ENCODE peak calls at places on chromosomes 1 and 21, in seven cellular contexts. T is HEK293T; N is adipocyte; L is ELF-1; Q is stimulated activated CD8-positive, alpha-beta memory T cell treated with anti-CD3 and anti-CD28 coated beads, Interleukin-4, amount 100 ng/mL, for 24 hours; W is CD4-positive, alpha-beta memory T cell; S is NCI-H510A. H is an unnamed sample.

GRCh38 chr1:234975122-234975940 is 153.3 kb downstream of the TOMM20 start:
- DNase-seq in T (no peak), N (peak), L (peak), Q (no peak), W (no peak), S (peak), H (peak)

GRCh38 chr1:84720275-84720780 is 30.1 kb upstream of the SSX2IP start:
- DNase-seq in T (no peak), N (peak), L (no peak), Q (no peak), W (no peak), S (no peak), H (no peak)

GRCh38 chr1:111754964-111755320 is 759 bp upstream of the DDX20 start:
- DNase-seq in T (peak), N (peak), L (no peak), Q (peak), W (no peak), S (peak), H (peak)

GRCh38 chr1:17669866-17670451 is 85.2 kb upstream of the ACTL8 start:
- DNase-seq in T (no peak), N (no peak), L (no peak), Q (no peak), W (no peak), S (no peak), H (no peak)

GRCh38 chr1:51170342-51170741 is 65.7 kb upstream of the RNF11 start:
- DNase-seq in T (no peak), N (peak), L (no peak), Q (no peak), W (no peak), S (no peak), H (no peak)

GRCh38 chr21:37119421-37120218 is 46.6 kb downstream of the TTC3 start:
- DNase-seq in T (peak), N (no peak), L (peak), Q (no peak), W (no peak), S (no peak), H (no peak)

GRCh38 chr1:221813887-221814286 is 72.0 kb upstream of the DUSP10 start:
- DNase-seq in T (no peak), N (no peak), L (no peak), Q (no peak), W (no peak), S (no peak), H (no peak)

GRCh38 chr1:91732291-91732953 is 153.5 kb downstream of the TGFBR3 start:
- DNase-seq in T (peak), N (peak), L (peak), Q (peak), W (no peak), S (peak), H (no peak)

GRCh38 chr1:69686367-69686984 is 118.8 kb downstream of the LRRC7 start:
- DNase-seq in T (no peak), N (no peak), L (no peak), Q (no peak), W (no peak), S (no peak), H (no peak)

GRCh38 chr1:55725378-55725777 is 510.2 kb upstream of the USP24 start:
- DNase-seq in T (no peak), N (peak), L (no peak), Q (no peak), W (no peak), S (no peak), H (no peak)

GRCh38 chr1:212107481-212107880 is 71.9 kb downstream of the DTL start:
- DNase-seq in T (no peak), N (no peak), L (no peak), Q (no peak), W (no peak), S (no peak), H (no peak)

GRCh38 chr21:35111531-35111930 is 62.4 kb upstream of the RUNX1 start:
- DNase-seq in T (no peak), N (no peak), L (no peak), Q (no peak), W (no peak), S (no peak), H (no peak)

GRCh38 chr21:42574234-42575027 is 60.8 kb downstream of the SLC37A1 start:
- DNase-seq in T (no peak), N (peak), L (peak), Q (no peak), W (no peak), S (no peak), H (no peak)

GRCh38 chr1:23581219-23581618 is 21.9 kb upstream of the ID3 start:
- DNase-seq in T (no peak), N (no peak), L (peak), Q (no peak), W (no peak), S (peak), H (no peak)

GRCh38 chr21:28636988-28637691 is 355.5 kb downstream of the LTN1 start:
- DNase-seq in T (no peak), N (peak), L (no peak), Q (no peak), W (no peak), S (no peak), H (no peak)

GRCh38 chr1:33660244-33660643 is 187.8 kb downstream of the ZSCAN20 start:
- DNase-seq in T (no peak), N (no peak), L (no peak), Q (no peak), W (no peak), S (peak), H (no peak)

GRCh38 chr1:47711211-47711847 is 273.5 kb downstream of the FOXD2 start:
- DNase-seq in T (no peak), N (no peak), L (no peak), Q (no peak), W (no peak), S (no peak), H (no peak)

GRCh38 chr1:208919371-208919770 is 664.1 kb upstream of the CAMK1G start:
- DNase-seq in T (no peak), N (peak), L (no peak), Q (no peak), W (no peak), S (no peak), H (no peak)

GRCh38 chr1:27994060-27994459 is 34.3 kb downstream of the XKR8 start:
- DNase-seq in T (no peak), N (no peak), L (no peak), Q (no peak), W (no peak), S (no peak), H (no peak)

GRCh38 chr1:17755120-17755519 is at the start of gene ACTL8:
- DNase-seq in T (peak), N (no peak), L (no peak), Q (no peak), W (no peak), S (no peak), H (no peak)

GRCh38 chr1:27139980-27140379 is 14.9 kb downstream of the SLC9A1 start:
- DNase-seq in T (no peak), N (no peak), L (no peak), Q (no peak), W (no peak), S (no peak), H (no peak)

GRCh38 chr1:26820784-26821269 is 5.7 kb upstream of the ZDHHC18 start:
- DNase-seq in T (no peak), N (no peak), L (no peak), Q (no peak), W (peak), S (no peak), H (no peak)

GRCh38 chr1:178533547-178533946 is 20.6 kb downstream of the TEX35 start:
- DNase-seq in T (no peak), N (no peak), L (no peak), Q (no peak), W (no peak), S (no peak), H (no peak)

GRCh38 chr1:16178596-16179497 is 23.0 kb upstream of the EPHA2 start:
- DNase-seq in T (no peak), N (no peak), L (peak), Q (no peak), W (no peak), S (no peak), H (no peak)

GRCh38 chr1:20672265-20672632 is 11.1 kb upstream of the DDOST start:
- DNase-seq in T (no peak), N (no peak), L (no peak), Q (no peak), W (no peak), S (no peak), H (no peak)

GRCh38 chr1:203486618-203487370 is 7.2 kb upstream of the OPTC start:
- DNase-seq in T (no peak), N (no peak), L (no peak), Q (no peak), W (no peak), S (no peak), H (no peak)

GRCh38 chr1:15974855-15975254 is 1.0 kb downstream of the ZBTB17 start:
- DNase-seq in T (no peak), N (no peak), L (no peak), Q (no peak), W (no peak), S (no peak), H (no peak)

GRCh38 chr1:236724049-236724448 is 37.8 kb downstream of the ACTN2 start:
- DNase-seq in T (no peak), N (no peak), L (no peak), Q (no peak), W (no peak), S (no peak), H (no peak)

GRCh38 chr1:2801535-2802291 is at the start of gene TTC34:
- DNase-seq in T (peak), N (peak), L (peak), Q (peak), W (peak), S (no peak), H (no peak)

GRCh38 chr1:215710340-215710971 is 143.4 kb downstream of the KCTD3 start:
- DNase-seq in T (peak), N (peak), L (peak), Q (no peak), W (no peak), S (peak), H (no peak)

GRCh38 chr1:58548381-58548780 is 1.9 kb upstream of the OMA1 start:
- DNase-seq in T (no peak), N (no peak), L (no peak), Q (no peak), W (no peak), S (no peak), H (no peak)

GRCh38 chr1:167173516-167174184 is 47.0 kb upstream of the POU2F1 start:
- DNase-seq in T (no peak), N (no peak), L (no peak), Q (no peak), W (no peak), S (no peak), H (no peak)

GRCh38 chr1:6880951-6881690 is 95.9 kb downstream of the CAMTA1 start:
- DNase-seq in T (no peak), N (peak), L (no peak), Q (no peak), W (no peak), S (no peak), H (no peak)

GRCh38 chr1:155051777-155052398 is 772 bp downstream of the ADAM15 start:
- DNase-seq in T (peak), N (peak), L (peak), Q (no peak), W (peak), S (peak), H (peak)

GRCh38 chr1:246434335-246434734 is 72.7 kb downstream of the SMYD3 start:
- DNase-seq in T (no peak), N (no peak), L (no peak), Q (no peak), W (no peak), S (no peak), H (no peak)

GRCh38 chr21:14533555-14534400 is 12.3 kb downstream of the SAMSN1 start:
- DNase-seq in T (no peak), N (peak), L (no peak), Q (no peak), W (peak), S (no peak), H (no peak)

GRCh38 chr1:153572569-153573015 is 6.9 kb upstream of the S100A2 start:
- DNase-seq in T (no peak), N (peak), L (peak), Q (no peak), W (peak), S (peak), H (no peak)

GRCh38 chr1:181208076-181208475 is 119.6 kb downstream of the IER5 start:
- DNase-seq in T (no peak), N (no peak), L (no peak), Q (no peak), W (no peak), S (no peak), H (no peak)